ENCODE peak calls at places on chromosomes 12 and 14, in four cellular contexts. One of them, this sample, is unnamed.
A peak's percentile ranks its signal among the peaks of the same experiment; 100 is the strongest.

GRCh38 chr14:92994131-92994676 is 71.3 kb downstream of the CHGA start:
- DNase-seq in upper lobe of right lung: no peak
- DNase-seq in SK-N-SH: no peak
- DNase-seq in pancreas: peak; percentile 8
- DNase-seq in this sample: no peak

GRCh38 chr12:112881602-112882001 is 25.2 kb upstream of the OAS1 start:
- DNase-seq in pancreas: no peak
- DNase-seq in SK-N-SH: no peak
- DNase-seq in upper lobe of right lung: no peak
- DNase-seq in this sample: no peak

GRCh38 chr12:22190969-22191368 is 143.5 kb downstream of the ST8SIA1 start:
- DNase-seq in pancreas: no peak
- DNase-seq in SK-N-SH: no peak
- DNase-seq in upper lobe of right lung: no peak
- DNase-seq in this sample: no peak

GRCh38 chr12:124640096-124640495 is 72.7 kb upstream of the NCOR2 start:
- DNase-seq in upper lobe of right lung: no peak
- DNase-seq in SK-N-SH: no peak
- DNase-seq in pancreas: no peak
- DNase-seq in this sample: no peak

GRCh38 chr12:80099259-80099658 is at the start of gene OTOGL:
- DNase-seq in pancreas: no peak
- DNase-seq in SK-N-SH: no peak
- DNase-seq in upper lobe of right lung: no peak
- DNase-seq in this sample: no peak

GRCh38 chr12:49825360-49825970 is 2.7 kb downstream of the NCKAP5L start:
- DNase-seq in upper lobe of right lung: no peak
- DNase-seq in SK-N-SH: no peak
- DNase-seq in pancreas: no peak
- DNase-seq in this sample: peak; percentile 75

GRCh38 chr12:108666326-108666995 is 32.8 kb upstream of the SELPLG start:
- DNase-seq in upper lobe of right lung: no peak
- DNase-seq in SK-N-SH: no peak
- DNase-seq in pancreas: peak; percentile 23
- DNase-seq in this sample: no peak

GRCh38 chr12:115312901-115313300 is 628.9 kb upstream of the TBX3 start:
- DNase-seq in pancreas: no peak
- DNase-seq in SK-N-SH: no peak
- DNase-seq in upper lobe of right lung: no peak
- DNase-seq in this sample: no peak

GRCh38 chr14:100065942-100066574 is 836 bp downstream of the EVL start:
- DNase-seq in SK-N-SH: no peak
- DNase-seq in pancreas: no peak
- DNase-seq in upper lobe of right lung: no peak
- DNase-seq in this sample: no peak

GRCh38 chr12:91222746-91223145 is 40.1 kb upstream of the DCN start:
- DNase-seq in upper lobe of right lung: no peak
- DNase-seq in pancreas: no peak
- DNase-seq in SK-N-SH: no peak
- DNase-seq in this sample: no peak

GRCh38 chr14:66782853-66783252 is 274.9 kb downstream of the GPHN start:
- DNase-seq in pancreas: no peak
- DNase-seq in upper lobe of right lung: no peak
- DNase-seq in SK-N-SH: no peak
- DNase-seq in this sample: no peak

GRCh38 chr14:39726563-39726962 is 294.3 kb upstream of the FBXO33 start:
- DNase-seq in SK-N-SH: no peak
- DNase-seq in pancreas: no peak
- DNase-seq in upper lobe of right lung: no peak
- DNase-seq in this sample: no peak

GRCh38 chr12:111438501-111438900 is 32.8 kb downstream of the SH2B3 start:
- DNase-seq in pancreas: no peak
- DNase-seq in upper lobe of right lung: no peak
- DNase-seq in SK-N-SH: no peak
- DNase-seq in this sample: no peak

GRCh38 chr14:105974902-105975301 is 448.5 kb downstream of the TMEM121 start:
- DNase-seq in pancreas: no peak
- DNase-seq in upper lobe of right lung: no peak
- DNase-seq in SK-N-SH: peak; percentile 72
- DNase-seq in this sample: no peak
- TF ChIP-seq CTCF in pancreas: no peak
- TF ChIP-seq CTCF in upper lobe of right lung: peak; percentile 31
- TF ChIP-seq CTCF in SK-N-SH: peak; percentile 59
- TF ChIP-seq CTCF in this sample: peak; percentile 12

GRCh38 chr14:59362533-59362932 is 102.6 kb downstream of the GPR135 start:
- DNase-seq in SK-N-SH: no peak
- DNase-seq in upper lobe of right lung: no peak
- DNase-seq in pancreas: no peak
- DNase-seq in this sample: no peak
- H3K36me3 ChIP-seq in SK-N-SH: peaks cover 24% of the 10 kb centered on the region
- H3K36me3 ChIP-seq in upper lobe of right lung: peaks cover 12% of the 10 kb centered on the region
- H3K36me3 ChIP-seq in pancreas: peaks cover 5% of the 10 kb centered on the region
- H3K36me3 ChIP-seq in this sample: peaks cover 17% of the 10 kb centered on the region

GRCh38 chr14:50338547-50338946 is 26.4 kb downstream of the DMAC2L start:
- DNase-seq in upper lobe of right lung: no peak
- DNase-seq in SK-N-SH: no peak
- DNase-seq in pancreas: no peak
- DNase-seq in this sample: no peak

GRCh38 chr14:50335389-50335788 is 23.3 kb downstream of the DMAC2L start:
- DNase-seq in pancreas: peak; percentile 74
- DNase-seq in upper lobe of right lung: no peak
- DNase-seq in SK-N-SH: peak; percentile 55
- DNase-seq in this sample: no peak

GRCh38 chr14:50336428-50336827 is 24.3 kb downstream of the DMAC2L start:
- DNase-seq in pancreas: no peak
- DNase-seq in SK-N-SH: no peak
- DNase-seq in upper lobe of right lung: no peak
- DNase-seq in this sample: no peak

GRCh38 chr14:50334211-50334610 is 22.1 kb downstream of the DMAC2L start:
- DNase-seq in pancreas: no peak
- DNase-seq in SK-N-SH: no peak
- DNase-seq in upper lobe of right lung: no peak
- DNase-seq in this sample: no peak

GRCh38 chr14:50335989-50336391 is 23.9 kb downstream of the DMAC2L start:
- DNase-seq in pancreas: no peak
- DNase-seq in SK-N-SH: peak; percentile 80
- DNase-seq in upper lobe of right lung: no peak
- DNase-seq in this sample: no peak
- H3K4me3 ChIP-seq in pancreas: no peak overlapping the region
- H3K4me3 ChIP-seq in SK-N-SH: peak overlapping the region; percentile 2
- H3K4me3 ChIP-seq in upper lobe of right lung: no peak overlapping the region
- H3K4me3 ChIP-seq in this sample: no peak overlapping the region

DNA sequence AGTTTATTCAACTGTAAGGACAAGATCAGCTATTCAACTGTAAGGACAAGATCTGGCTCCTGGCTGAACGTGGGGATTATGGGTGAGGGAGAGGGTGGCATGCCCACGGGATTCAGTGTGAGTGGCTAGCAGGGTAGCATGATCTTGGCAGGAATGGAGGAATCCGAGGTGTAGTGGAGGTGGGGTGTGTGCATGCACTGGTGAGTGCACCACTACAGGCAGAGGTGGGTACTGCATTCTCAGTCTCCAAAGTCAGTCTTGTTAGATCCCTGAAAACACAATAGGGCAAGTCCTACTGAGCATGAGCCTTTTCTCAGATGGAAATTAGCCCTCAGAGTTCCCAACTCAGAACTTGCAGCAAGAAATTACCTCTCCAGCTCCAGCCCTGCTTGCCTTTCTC is 32.2 kb upstream of the DCD start:
- DNase-seq in pancreas: no peak
- DNase-seq in SK-N-SH: peak; percentile 10
- DNase-seq in upper lobe of right lung: no peak
- DNase-seq in this sample: no peak
- TF ChIP-seq CTCF in pancreas: peak; percentile 17
- TF ChIP-seq CTCF in SK-N-SH: peak; percentile 46
- TF ChIP-seq CTCF in upper lobe of right lung: peak; percentile 33
- TF ChIP-seq CTCF in this sample: peak; percentile 37

GRCh38 chr12:95115641-95116040 is 42.2 kb upstream of the NR2C1 start:
- DNase-seq in pancreas: no peak
- DNase-seq in SK-N-SH: no peak
- DNase-seq in upper lobe of right lung: no peak
- DNase-seq in this sample: no peak
- H3K36me3 ChIP-seq in pancreas: peaks cover 9% of the 10 kb centered on the region
- H3K36me3 ChIP-seq in SK-N-SH: no peaks in the 10 kb centered on the region
- H3K36me3 ChIP-seq in upper lobe of right lung: peaks cover 24% of the 10 kb centered on the region
- H3K36me3 ChIP-seq in this sample: peaks cover 28% of the 10 kb centered on the region

GRCh38 chr14:91410781-91411536 is 6.7 kb downstream of the CCDC88C start:
- DNase-seq in pancreas: no peak
- DNase-seq in SK-N-SH: no peak
- DNase-seq in upper lobe of right lung: no peak
- DNase-seq in this sample: no peak

GRCh38 chr14:91406982-91407381 is 10.6 kb downstream of the CCDC88C start:
- DNase-seq in pancreas: no peak
- DNase-seq in upper lobe of right lung: no peak
- DNase-seq in SK-N-SH: no peak
- DNase-seq in this sample: no peak

GRCh38 chr14:91412939-91413338 is 4.7 kb downstream of the CCDC88C start:
- DNase-seq in SK-N-SH: no peak
- DNase-seq in upper lobe of right lung: no peak
- DNase-seq in pancreas: no peak
- DNase-seq in this sample: no peak

GRCh38 chr14:91406451-91406850 is 11.2 kb downstream of the CCDC88C start:
- DNase-seq in upper lobe of right lung: no peak
- DNase-seq in SK-N-SH: no peak
- DNase-seq in pancreas: no peak
- DNase-seq in this sample: no peak

GRCh38 chr14:91409991-91410401 is 7.6 kb downstream of the CCDC88C start:
- DNase-seq in SK-N-SH: no peak
- DNase-seq in upper lobe of right lung: no peak
- DNase-seq in pancreas: no peak
- DNase-seq in this sample: no peak
- H3K4me3 ChIP-seq in SK-N-SH: no peak overlapping the region
- H3K4me3 ChIP-seq in upper lobe of right lung: no peak overlapping the region
- H3K4me3 ChIP-seq in pancreas: no peak overlapping the region
- H3K4me3 ChIP-seq in this sample: no peak overlapping the region